ENCODE peak calls at places on chromosome 14, in four cellular contexts. D is stomach, Q is progenitor cell of endocrine pancreas, Z is AG04450. F is an unnamed sample.

GRCh38 chr14:75290851-75291250 is 12.2 kb downstream of the FOS start:
- DNase-seq in Q (no peak), Z (no peak), D (no peak), F (no peak)

GRCh38 chr14:55107766-55108554 is 21.1 kb upstream of the LGALS3 start:
- DNase-seq in D (peak; percentile 80), Z (peak; percentile 93), Q (no peak), F (peak; percentile 95)

GRCh38 chr14:35438910-35439713 is 34.6 kb upstream of the NFKBIA start:
- DNase-seq in D (no peak), Q (no peak), Z (no peak), F (no peak)

GRCh38 chr14:26606729-26607128 is 8.9 kb upstream of the NOVA1 start:
- DNase-seq in Q (no peak), D (no peak), Z (no peak), F (no peak)

GRCh38 chr14:58849609-58850008 is 211.8 kb downstream of the DACT1 start:
- DNase-seq in Z (no peak), Q (no peak), D (no peak), F (no peak)

GRCh38 chr14:33839193-33840076 is 111.4 kb downstream of the EGLN3 start:
- DNase-seq in Q (peak; percentile 24), D (peak; percentile 54), Z (no peak), F (no peak)

GRCh38 chr14:70822706-70823185 is 13.4 kb upstream of the MAP3K9 start:
- DNase-seq in Q (peak; percentile 37), D (peak; percentile 41), Z (no peak), F (no peak)

GRCh38 chr14:37142835-37143499 is 29.4 kb downstream of the SLC25A21 start:
- DNase-seq in Q (no peak), D (no peak), Z (peak; percentile 15), F (no peak)

GRCh38 chr14:103905861-103906456 is 22.3 kb upstream of the TDRD9 start:
- DNase-seq in Z (no peak), Q (no peak), D (no peak), F (no peak)

GRCh38 chr14:56333361-56334279 is 215.4 kb downstream of the PELI2 start:
- DNase-seq in Q (no peak), D (no peak), Z (peak; percentile 61), F (peak; percentile 54)

GRCh38 chr14:20855652-20856291 is 35.4 kb upstream of the RNASE3 start:
- DNase-seq in D (peak; percentile 61), Q (peak; percentile 24), Z (no peak), F (peak; percentile 76)

GRCh38 chr14:34232790-34233189 is 229.2 kb downstream of the SPTSSA start:
- DNase-seq in D (no peak), Z (no peak), Q (no peak), F (no peak)

GRCh38 chr14:104030958-104031357 is 54.5 kb upstream of the ASPG start:
- DNase-seq in D (no peak), Q (no peak), Z (no peak), F (no peak)

GRCh38 chr14:52950898-52951729 is at the start of gene FERMT2:
- DNase-seq in D (peak; percentile 86), Z (peak; percentile 69), Q (peak; percentile 88), F (no peak)

GRCh38 chr14:58638231-58639205 is 756 bp downstream of the DACT1 start:
- DNase-seq in Q (no peak), D (no peak), Z (no peak), F (no peak)

GRCh38 chr14:49962616-49963015 is 69.7 kb downstream of the ARF6 start:
- DNase-seq in D (peak; percentile 55), Q (no peak), Z (no peak), F (no peak)

GRCh38 chr14:105348169-105348944 is 33.8 kb downstream of the PACS2 start:
- DNase-seq in Z (no peak), Q (no peak), D (no peak), F (no peak)

GRCh38 chr14:94673071-94673470 is 60.9 kb downstream of the SERPINA3 start:
- DNase-seq in D (no peak), Q (no peak), Z (no peak), F (no peak)

GRCh38 chr14:77880056-77880455 is 80.1 kb downstream of the ADCK1 start:
- DNase-seq in Z (no peak), D (peak; percentile 31), Q (no peak), F (no peak)

GRCh38 chr14:51283402-51283825 is 43.4 kb downstream of the TMX1 start:
- DNase-seq in D (no peak), Q (no peak), Z (peak; percentile 83), F (no peak)

GRCh38 chr14:89420502-89420901 is 3.5 kb upstream of the FOXN3 start:
- DNase-seq in D (no peak), Z (no peak), Q (no peak), F (no peak)

GRCh38 chr14:26323781-26324363 is 274.0 kb downstream of the NOVA1 start:
- DNase-seq in Q (no peak), D (no peak), Z (no peak), F (no peak)

GRCh38 chr14:50560929-50561280 is 960 bp downstream of the ATL1 start:
- DNase-seq in Q (peak; percentile 30), Z (peak; percentile 36), D (peak; percentile 74), F (peak; percentile 50)

GRCh38 chr14:100049220-100049619 is 16.0 kb upstream of the EVL start:
- DNase-seq in D (no peak), Q (no peak), Z (no peak), F (no peak)

GRCh38 chr14:100065942-100066574 is 836 bp downstream of the EVL start:
- DNase-seq in Q (no peak), D (peak; percentile 41), Z (no peak), F (no peak)

GRCh38 chr14:74582910-74583581 is 29.0 kb downstream of the LTBP2 start:
- DNase-seq in Q (no peak), Z (no peak), D (peak; percentile 55), F (no peak)

GRCh38 chr14:74429991-74430390 is 4.0 kb upstream of the SYNDIG1L start:
- DNase-seq in Q (no peak), Z (no peak), D (no peak), F (no peak)

GRCh38 chr14:41609704-41610183 is 3.1 kb downstream of the LRFN5 start:
- DNase-seq in D (no peak), Q (peak; percentile 37), Z (no peak), F (no peak)
- TF ChIP-seq CTCF in D (no peak), Q (peak; percentile 50), Z (peak; percentile 45), F (no peak)

GRCh38 chr14:92656306-92656705 is 92.1 kb downstream of the LGMN start:
- DNase-seq in Q (no peak), Z (no peak), D (no peak), F (no peak)
- TF ChIP-seq CTCF in Q (no peak), Z (peak; percentile 11), D (no peak), F (peak; percentile 54)

DNA sequence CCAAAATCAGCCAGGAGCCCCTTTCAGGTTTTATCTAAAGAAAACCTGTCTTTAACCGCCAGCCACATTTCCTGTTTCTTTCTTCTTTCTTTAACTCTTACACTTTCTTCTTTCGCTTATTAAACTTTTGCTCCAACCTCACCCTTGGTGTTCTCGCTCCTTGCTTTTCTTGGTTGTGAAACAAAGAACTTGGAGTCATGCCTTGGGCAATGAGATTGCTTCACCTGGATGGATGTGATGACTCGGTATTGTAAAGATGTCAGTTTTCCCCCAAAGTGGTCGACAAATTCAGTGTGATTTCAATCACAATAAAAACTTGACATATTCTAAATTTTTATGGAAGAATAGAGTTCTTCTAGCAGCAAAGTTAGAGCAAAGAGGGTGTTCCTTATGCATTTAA is 16.2 kb upstream of the TCL1A start:
- DNase-seq in Q (no peak), D (no peak), Z (no peak), F (no peak)
- TF ChIP-seq CTCF in Q (no peak), D (no peak), Z (no peak), F (no peak)

GRCh38 chr14:82855912-82856381 is 1322.3 kb upstream of the SEL1L start:
- DNase-seq in Z (no peak), D (no peak), Q (no peak), F (no peak)

GRCh38 chr14:82854851-82855250 is 1321.2 kb upstream of the SEL1L start:
- DNase-seq in D (no peak), Z (no peak), Q (no peak), F (no peak)

GRCh38 chr14:82854131-82854530 is 1320.5 kb upstream of the SEL1L start:
- DNase-seq in D (no peak), Q (no peak), Z (no peak), F (no peak)
- TF ChIP-seq CTCF in D (no peak), Q (peak; percentile 37), Z (no peak), F (no peak)

GRCh38 chr14:24442240-24443052 is at the start of gene SDR39U1:
- DNase-seq in Q (peak; percentile 84), D (peak; percentile 98), Z (peak; percentile 98), F (peak; percentile 98)
- TF ChIP-seq CTCF in Q (peak; percentile 15), D (no peak), Z (no peak), F (no peak)

GRCh38 chr14:24297190-24297964 is 2.2 kb downstream of the DHRS1 start:
- DNase-seq in D (no peak), Z (no peak), Q (no peak), F (no peak)
- TF ChIP-seq CTCF in D (no peak), Z (peak; percentile 48), Q (peak; percentile 42), F (peak; percentile 48)

GRCh38 chr14:65881642-65882041 is 469.1 kb downstream of the FUT8 start:
- DNase-seq in Z (no peak), D (no peak), Q (no peak), F (no peak)
- TF ChIP-seq CTCF in Z (no peak), D (no peak), Q (no peak), F (no peak)

F was measured in CD14-positive monocyte.